ENCODE peak calls at places on chromosome 19, in nine cellular contexts. W, A, P, N, F, L, M, B and O are unnamed samples.

GRCh38 chr19:4499318-4499717 is 19.0 kb downstream of the PLIN4 start:
- DNase-seq in A (no peak), N (no peak), L (no peak), P (no peak), M (no peak), W (no peak), B (no peak), F (no peak), O (no peak)

GRCh38 chr19:16470911-16471811 is 609 bp downstream of the EPS15L1 start:
- DNase-seq in W (no peak), A (no peak), P (no peak), N (peak), L (peak), M (peak), F (peak), B (no peak), O (peak)

GRCh38 chr19:53977991-53978731 is 13.3 kb upstream of the CACNG6 start:
- DNase-seq in W (no peak), N (peak), B (peak), A (peak), P (peak), F (peak), L (peak), M (peak), O (peak)

GRCh38 chr19:36837525-36837901 is 674 bp downstream of the ZNF790 start:
- DNase-seq in F (no peak), A (no peak), N (no peak), W (no peak), B (no peak), M (no peak), L (peak), P (no peak), O (no peak)

GRCh38 chr19:12689581-12690216 is 1.9 kb downstream of the GNG14 start:
- DNase-seq in P (no peak), B (no peak), M (no peak), L (no peak), W (no peak), N (no peak), A (no peak), F (no peak), O (no peak)

GRCh38 chr19:27779953-27780352 is 1433.0 kb downstream of the UQCRFS1 start:
- DNase-seq in A (no peak), W (no peak), B (no peak), L (no peak), N (no peak), M (no peak), P (no peak), F (no peak), O (no peak)

GRCh38 chr19:14059093-14059480 is 2.8 kb downstream of the PALM3 start:
- DNase-seq in M (no peak), F (no peak), B (no peak), N (peak), A (no peak), P (peak), L (no peak), W (no peak), O (no peak)

GRCh38 chr19:45440873-45441654 is 17.3 kb upstream of the ERCC1 start:
- DNase-seq in B (no peak), W (no peak), F (peak), N (peak), P (peak), A (no peak), L (peak), M (peak), O (peak)

GRCh38 chr19:12777217-12778019 is 2.1 kb upstream of the HOOK2 start:
- DNase-seq in P (peak), W (no peak), L (peak), N (peak), M (peak), F (peak), A (no peak), B (peak), O (peak)

GRCh38 chr19:55258476-55258827 is 365 bp downstream of the PPP6R1 start:
- DNase-seq in L (peak), W (no peak), N (peak), A (no peak), F (no peak), P (peak), M (no peak), B (peak), O (no peak)

GRCh38 chr19:1811472-1811894 is 593 bp downstream of the ATP8B3 start:
- DNase-seq in P (peak), A (no peak), N (no peak), F (peak), W (peak), B (peak), L (peak), M (peak), O (peak)

GRCh38 chr19:45478454-45479238 is 10.8 kb downstream of the FOSB start:
- DNase-seq in N (peak), A (peak), B (peak), F (peak), W (peak), L (peak), M (peak), P (peak), O (peak)

GRCh38 chr19:35123573-35123972 is 8.0 kb downstream of the FXYD3 start:
- DNase-seq in B (peak), W (peak), F (no peak), P (no peak), N (no peak), M (no peak), L (no peak), A (no peak), O (peak)

GRCh38 chr19:869245-870177 is 10.0 kb downstream of the CFD start:
- DNase-seq in M (peak), F (peak), N (no peak), P (no peak), B (peak), W (peak), A (peak), L (peak), O (peak)

GRCh38 chr19:16021796-16022195 is 54.5 kb upstream of the TPM4 start:
- DNase-seq in W (no peak), L (no peak), A (no peak), F (no peak), M (no peak), P (no peak), N (no peak), B (no peak), O (no peak)

GRCh38 chr19:43524922-43525835 is 1.8 kb downstream of the ETHE1 start:
- DNase-seq in F (peak), W (peak), L (peak), M (peak), N (peak), A (no peak), P (peak), B (peak), O (no peak)

GRCh38 chr19:4506449-4507149 is 11.7 kb downstream of the PLIN4 start:
- DNase-seq in B (no peak), A (no peak), P (no peak), M (peak), F (peak), N (no peak), L (no peak), W (no peak), O (peak)

GRCh38 chr19:8515317-8515716 is 1.4 kb upstream of the ZNF414 start:
- DNase-seq in W (no peak), N (no peak), L (no peak), A (no peak), M (no peak), B (no peak), F (no peak), P (no peak), O (no peak)

GRCh38 chr19:13872695-13873389 is 4.1 kb upstream of the NANOS3 start:
- DNase-seq in W (no peak), A (no peak), N (peak), F (no peak), B (no peak), M (no peak), L (peak), P (peak), O (peak)

GRCh38 chr19:16342002-16342715 is 17.5 kb downstream of the KLF2 start:
- DNase-seq in B (peak), L (peak), P (no peak), A (no peak), M (peak), F (no peak), N (no peak), W (no peak), O (no peak)

GRCh38 chr19:15048885-15049541 is at the start of gene CASP14:
- DNase-seq in A (no peak), P (no peak), M (no peak), N (no peak), L (no peak), B (no peak), W (no peak), F (no peak), O (no peak)

GRCh38 chr19:28920269-28921066 is 292.5 kb downstream of the UQCRFS1 start:
- DNase-seq in M (no peak), L (no peak), A (no peak), N (peak), B (no peak), F (peak), W (no peak), P (no peak), O (no peak)

GRCh38 chr19:5048091-5048726 is 79.3 kb downstream of the KDM4B start:
- DNase-seq in N (peak), F (peak), M (peak), P (peak), L (peak), B (peak), A (no peak), W (peak), O (peak)

GRCh38 chr19:29845576-29846176 is 33.9 kb downstream of the CCNE1 start:
- DNase-seq in B (no peak), W (no peak), F (peak), N (peak), M (peak), A (no peak), P (peak), L (peak), O (peak)

GRCh38 chr19:52716578-52716977 is 18.3 kb downstream of the ZNF611 start:
- DNase-seq in A (no peak), L (no peak), M (no peak), P (no peak), F (no peak), W (no peak), N (peak), B (no peak), O (no peak)

GRCh38 chr19:33957804-33958203 is 161.1 kb downstream of the KCTD15 start:
- DNase-seq in M (no peak), N (no peak), F (no peak), P (no peak), W (no peak), A (no peak), B (no peak), L (no peak), O (no peak)

GRCh38 chr19:56477429-56478338 is 539 bp upstream of the ZNF667 start:
- DNase-seq in B (peak), N (peak), L (peak), P (peak), W (peak), M (peak), F (peak), A (peak), O (peak)

GRCh38 chr19:34676697-34677385 is at the start of gene SCGB2B2:
- DNase-seq in L (no peak), N (no peak), F (no peak), B (no peak), W (peak), P (peak), M (no peak), A (peak), O (no peak)

GRCh38 chr19:2546128-2547032 is 70.5 kb downstream of the GADD45B start:
- DNase-seq in F (no peak), L (peak), W (peak), B (peak), P (peak), N (peak), A (no peak), M (peak), O (no peak)

DNA sequence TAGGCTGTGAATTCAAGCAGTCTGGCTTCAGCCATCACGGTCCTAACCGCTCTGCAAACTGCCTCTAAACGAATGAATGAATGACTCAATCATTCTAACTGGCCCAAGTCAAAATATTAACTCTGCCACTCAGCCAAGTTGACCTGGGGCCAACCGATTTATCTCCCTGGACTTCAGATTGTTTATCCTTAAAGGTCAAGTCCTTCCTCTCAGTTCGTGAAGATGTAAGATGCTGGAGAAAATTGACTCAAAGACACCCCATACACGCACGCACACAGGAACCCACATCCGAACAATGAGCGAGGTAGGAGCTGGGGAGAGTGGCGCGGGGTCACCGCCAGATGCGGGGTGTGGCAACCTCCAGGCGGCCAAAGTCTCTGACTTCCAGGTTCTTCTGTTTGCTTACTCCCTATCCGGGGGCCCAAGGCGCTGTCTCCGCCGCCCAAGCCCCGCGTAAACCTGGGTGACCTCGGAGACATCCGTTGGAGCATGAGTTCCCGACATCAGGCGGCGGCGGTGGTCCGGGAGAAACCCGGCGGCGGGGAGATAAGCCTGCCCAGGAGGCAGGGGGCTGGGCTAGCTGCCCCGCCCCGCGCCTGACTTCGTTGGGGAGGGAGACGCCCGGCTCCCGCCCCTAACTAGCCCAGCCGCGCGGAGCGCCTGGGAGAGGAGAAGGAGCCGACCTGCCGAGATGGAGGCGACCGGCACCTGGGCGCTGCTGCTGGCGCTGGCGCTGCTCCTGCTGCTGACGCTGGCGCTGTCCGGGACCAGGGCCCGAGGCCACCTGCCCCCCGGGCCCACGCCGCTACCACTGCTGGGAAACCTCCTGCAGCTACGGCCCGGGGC is at the start of gene CYP2S1:
- DNase-seq in N (peak), B (no peak), F (peak), M (no peak), L (peak), W (no peak), P (peak), A (no peak), O (peak)
- H3K4me3 ChIP-seq in N (peak), B (peak), F (peak), M (peak), L (peak), W (peak), P (peak), A (no peak), O (peak)

DNA sequence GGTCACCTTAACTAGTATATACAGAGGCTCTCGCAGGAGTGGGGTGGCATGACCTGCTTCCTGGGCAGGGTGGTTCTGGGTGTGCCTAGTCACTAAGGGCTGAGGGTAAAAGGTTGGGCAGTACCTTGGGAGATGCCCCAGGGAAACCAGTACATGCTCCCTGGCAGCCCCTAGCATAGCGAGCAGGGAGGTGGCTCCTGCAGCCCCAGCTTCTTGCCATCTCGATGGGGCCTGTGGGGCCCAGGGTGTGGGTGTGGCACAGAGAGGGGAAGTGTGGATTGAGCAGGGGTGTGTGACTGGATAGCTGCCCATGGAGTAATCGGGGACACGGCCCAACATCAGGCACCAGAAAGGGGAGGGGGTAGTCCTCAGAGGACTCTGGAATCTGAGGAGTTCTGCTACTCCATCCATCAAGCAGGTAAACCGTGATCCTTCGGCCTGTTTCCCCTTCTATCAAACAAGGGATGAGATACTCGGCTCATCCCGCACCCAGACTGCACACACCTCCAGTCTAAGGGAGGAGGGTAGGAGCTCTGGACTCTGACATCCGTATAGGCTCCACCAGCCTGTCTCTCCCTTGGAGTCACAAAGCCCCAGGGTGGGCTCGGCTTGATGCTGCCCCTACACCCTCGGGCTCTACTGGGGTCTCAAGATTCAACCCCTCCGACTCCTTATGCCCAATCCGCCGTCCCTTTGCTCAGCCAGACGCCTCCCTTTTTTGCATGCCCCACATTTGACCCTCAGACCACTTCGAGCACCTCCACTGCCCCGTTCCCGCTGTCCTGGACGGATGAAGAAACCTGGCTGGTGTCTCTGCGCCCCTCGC is 1.1 kb downstream of the ZBTB45 start:
- DNase-seq in M (no peak), B (no peak), F (no peak), A (no peak), W (no peak), N (no peak), P (no peak), L (no peak), O (peak)
- TF ChIP-seq CTCF in M (no peak), B (no peak), F (no peak), A (no peak), W (peak), N (no peak), P (no peak), L (no peak), O (no peak)

DNA sequence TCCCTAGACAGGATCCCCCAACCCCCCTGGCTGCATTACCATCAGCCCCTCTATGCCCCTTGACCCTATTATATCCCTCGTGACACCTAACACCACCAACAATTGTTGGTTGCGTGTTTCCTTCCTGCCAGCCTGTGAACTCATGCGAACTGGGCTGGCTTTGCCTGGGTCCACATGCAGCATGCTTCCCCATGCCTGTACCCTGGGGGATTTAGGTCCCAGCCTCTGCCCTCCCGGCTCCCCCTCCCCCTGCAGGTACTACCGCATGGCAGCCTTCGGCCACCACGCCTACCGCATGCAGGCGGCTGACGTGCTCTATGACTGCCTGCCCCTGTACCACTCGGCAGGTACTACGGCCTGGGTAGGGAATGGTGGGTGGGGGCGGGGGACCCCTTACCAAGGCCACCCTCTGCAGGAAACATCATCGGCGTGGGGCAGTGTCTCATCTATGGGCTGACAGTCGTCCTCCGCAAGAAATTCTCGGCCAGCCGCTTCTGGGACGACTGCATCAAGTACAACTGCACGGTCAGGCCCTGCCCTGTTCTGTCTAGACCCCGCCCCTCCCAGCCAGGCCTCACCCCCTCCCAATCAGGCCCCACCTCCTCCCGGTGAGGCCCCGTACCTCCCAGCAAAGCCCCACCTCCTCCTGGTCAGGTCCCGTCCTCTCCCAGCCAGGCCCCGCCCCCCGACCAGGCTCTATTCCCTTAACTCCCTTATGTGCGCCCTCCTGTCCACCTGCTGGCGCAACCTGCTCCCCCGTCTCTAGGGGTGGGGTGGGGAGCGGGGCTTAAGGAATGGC is 18.5 kb downstream of the SLC27A1 start:
- DNase-seq in F (no peak), N (peak), W (no peak), B (peak), P (peak), L (peak), A (no peak), M (no peak), O (no peak)
- H3K4me3 ChIP-seq in F (no peak), N (peak), W (peak), B (peak), P (peak), L (no peak), A (no peak), M (no peak), O (no peak)

GRCh38 chr19:51094696-51095279 is 12.1 kb upstream of the KLK14 start:
- DNase-seq in L (peak), B (no peak), M (peak), P (peak), N (peak), W (no peak), A (no peak), F (no peak), O (peak)

GRCh38 chr19:51097166-51097736 is 11.0 kb downstream of the CTU1 start:
- DNase-seq in N (peak), P (peak), L (peak), W (peak), B (peak), M (peak), A (no peak), F (peak), O (peak)

GRCh38 chr19:51097796-51098195 is 10.4 kb downstream of the CTU1 start:
- DNase-seq in M (no peak), N (no peak), P (no peak), A (no peak), L (no peak), W (no peak), B (no peak), F (no peak), O (no peak)

GRCh38 chr19:51098366-51099069 is 9.7 kb downstream of the CTU1 start:
- DNase-seq in L (peak), N (peak), W (no peak), A (no peak), P (peak), M (peak), B (peak), F (no peak), O (no peak)

GRCh38 chr19:51096473-51097165 is 11.6 kb downstream of the CTU1 start:
- DNase-seq in N (peak), M (no peak), W (no peak), A (no peak), B (no peak), L (no peak), P (no peak), F (no peak), O (no peak)
- TF ChIP-seq CTCF in N (peak), M (no peak), W (no peak), A (no peak), B (peak), L (no peak), P (peak), F (peak), O (peak)

GRCh38 chr19:49450405-49450804 is 1.2 kb downstream of the PIH1D1 start:
- DNase-seq in W (no peak), N (no peak), M (no peak), F (no peak), P (no peak), L (no peak), A (no peak), B (no peak), O (no peak)
- H3K4me3 ChIP-seq in W (peak), N (peak), M (no peak), F (no peak), P (peak), L (no peak), A (peak), B (peak), O (peak)